ENCODE peak calls at places on chromosome 7, in eight cellular contexts. T is C1 segment of cervical spinal cord, R is endothelial cell, E is ureter, I is skeletal muscle cell, J is iPS DF 6.9, A is AG04449, L is activated B cell treated with CpG ODN at 0.5 μM for 24 hours. M is an unnamed sample.

GRCh38 chr7:41058986-41059741 is 643.7 kb downstream of the INHBA start:
- DNase-seq in T (no peak), R (no peak), E (no peak), I (no peak), J (peak), A (no peak), L (no peak), M (no peak)

GRCh38 chr7:155412416-155413253 is 45.3 kb upstream of the EN2 start:
- DNase-seq in T (peak), R (peak), E (no peak), I (no peak), J (peak), A (no peak), L (peak), M (no peak)

GRCh38 chr7:47304727-47305719 is 276.9 kb downstream of the TNS3 start:
- DNase-seq in T (no peak), R (no peak), E (no peak), I (no peak), J (no peak), A (no peak), L (no peak), M (no peak)

GRCh38 chr7:131385039-131385605 is 57.4 kb downstream of the MKLN1 start:
- DNase-seq in T (no peak), R (no peak), E (no peak), I (no peak), J (no peak), A (no peak), L (no peak), M (no peak)

GRCh38 chr7:137626469-137627067 is 220.2 kb downstream of the DGKI start:
- DNase-seq in T (peak), R (peak), E (no peak), I (no peak), J (peak), A (no peak), L (no peak), M (no peak)

GRCh38 chr7:27178366-27178765 is 4.2 kb upstream of the HOXA10 start:
- DNase-seq in T (no peak), R (no peak), E (peak), I (no peak), J (no peak), A (no peak), L (no peak), M (no peak)

GRCh38 chr7:94392391-94392782 is 2.3 kb upstream of the COL1A2 start:
- DNase-seq in T (no peak), R (no peak), E (no peak), I (no peak), J (no peak), A (no peak), L (no peak), M (no peak)

GRCh38 chr7:115678049-115678982 is 352.2 kb downstream of the TFEC start:
- DNase-seq in T (no peak), R (no peak), E (no peak), I (peak), J (no peak), A (no peak), L (no peak), M (peak)

GRCh38 chr7:118735436-118735835 is 510.9 kb downstream of the ANKRD7 start:
- DNase-seq in T (no peak), R (no peak), E (no peak), I (no peak), J (no peak), A (no peak), L (no peak), M (no peak)

GRCh38 chr7:5094641-5095040 is 49.0 kb downstream of the RBAK start:
- DNase-seq in T (no peak), R (no peak), E (no peak), I (no peak), J (no peak), A (no peak), L (no peak), M (no peak)

GRCh38 chr7:156473476-156474240 is 166.9 kb upstream of the RNF32 start:
- DNase-seq in T (no peak), R (peak), E (peak), I (no peak), J (peak), A (no peak), L (no peak), M (no peak)

GRCh38 chr7:142956951-142957623 is 5.1 kb downstream of the KEL start:
- DNase-seq in T (no peak), R (no peak), E (no peak), I (no peak), J (no peak), A (no peak), L (no peak), M (no peak)

GRCh38 chr7:113582471-113582870 is 336.3 kb downstream of the PPP1R3A start:
- DNase-seq in T (no peak), R (no peak), E (no peak), I (peak), J (no peak), A (no peak), L (no peak), M (no peak)

GRCh38 chr7:105141068-105141467 is 127.1 kb downstream of the KMT2E start:
- DNase-seq in T (no peak), R (no peak), E (no peak), I (peak), J (no peak), A (peak), L (no peak), M (no peak)

GRCh38 chr7:70951271-70951962 is 180.5 kb upstream of the GALNT17 start:
- DNase-seq in T (no peak), R (no peak), E (no peak), I (no peak), J (no peak), A (no peak), L (no peak), M (no peak)

GRCh38 chr7:139626817-139627216 is 103.3 kb downstream of the CLEC2L start:
- DNase-seq in T (no peak), R (no peak), E (no peak), I (no peak), J (no peak), A (no peak), L (no peak), M (no peak)

GRCh38 chr7:148941598-148942280 is 57.6 kb upstream of the EZH2 start:
- DNase-seq in T (peak), R (peak), E (peak), I (no peak), J (no peak), A (no peak), L (no peak), M (no peak)

GRCh38 chr7:1688542-1688941 is 18.5 kb downstream of the ELFN1 start:
- DNase-seq in T (no peak), R (no peak), E (no peak), I (no peak), J (no peak), A (no peak), L (no peak), M (no peak)

GRCh38 chr7:96303686-96304443 is 18.0 kb downstream of the SLC25A13 start:
- DNase-seq in T (no peak), R (no peak), E (no peak), I (peak), J (no peak), A (peak), L (no peak), M (peak)

GRCh38 chr7:2544541-2545188 is 10.7 kb downstream of the BRAT1 start:
- DNase-seq in T (no peak), R (no peak), E (no peak), I (no peak), J (no peak), A (no peak), L (no peak), M (no peak)

M was measured in BJ.